ENCODE peak calls at places on chromosome 1, in five cellular contexts. B is stimulated activated CD4-positive, alpha-beta T cell treated with anti-CD3 and anti-CD28 coated beads, Interleukin-2, amount 100 ng/mL, for 48 hours; Q is choroid plexus epithelial cell; Y is effector memory CD8-positive, alpha-beta T cell; T is transverse colon. P is an unnamed sample.

GRCh38 chr1:33080373-33080772 is 580 bp upstream of the AZIN2 start:
- DNase-seq in Q (no peak), Y (no peak), T (no peak), B (no peak), P (peak)

GRCh38 chr1:7677111-7677510 is 94.0 kb upstream of the VAMP3 start:
- DNase-seq in B (no peak), Q (no peak), Y (no peak), T (no peak), P (no peak)

GRCh38 chr1:61253059-61253735 is 170.8 kb downstream of the NFIA start:
- DNase-seq in Q (peak), T (peak), Y (peak), B (no peak), P (peak)

GRCh38 chr1:53341521-53341895 is 13.6 kb upstream of the LRP8 start:
- DNase-seq in T (no peak), Q (no peak), Y (no peak), B (no peak), P (no peak)

GRCh38 chr1:169466259-169467230 is 19.2 kb downstream of the SLC19A2 start:
- DNase-seq in Y (no peak), T (peak), B (peak), Q (peak), P (peak)

GRCh38 chr1:156624814-156625435 is 5.7 kb downstream of the HAPLN2 start:
- DNase-seq in B (no peak), Q (no peak), Y (no peak), T (no peak), P (no peak)

GRCh38 chr1:3029991-3030662 is 8.9 kb downstream of the ACTRT2 start:
- DNase-seq in T (no peak), Y (no peak), Q (no peak), B (no peak), P (no peak)

GRCh38 chr1:208165659-208166058 is 78.5 kb downstream of the PLXNA2 start:
- DNase-seq in Q (peak), Y (no peak), B (no peak), T (no peak), P (peak)

GRCh38 chr1:3084154-3084553 is 15.2 kb downstream of the PRDM16 start:
- DNase-seq in T (no peak), Q (no peak), Y (no peak), B (no peak), P (no peak)

GRCh38 chr1:9181990-9182783 is 52.4 kb upstream of the H6PD start:
- DNase-seq in T (peak), B (no peak), Y (no peak), Q (peak), P (no peak)

GRCh38 chr1:43853161-43853921 is 80.3 kb upstream of the ARTN start:
- DNase-seq in Q (peak), B (no peak), T (peak), Y (peak), P (peak)